ENCODE peak calls at places on chromosomes 5 and 9, in five cellular contexts. T is NCI-H1092; W is iPS-NIHi11; Q is right cardiac atrium; P is activated T-cell treated with anti-CD3 and anti-CD28 coated beads, Interleukin-2, amount 50 U/mL, for 72 hours. X is an unnamed sample.

GRCh38 chr5:40572947-40573346 is 106.8 kb upstream of the PTGER4 start:
- DNase-seq in P (no peak), W (no peak), T (no peak), Q (peak), X (no peak)

GRCh38 chr5:173926359-173926758 is 38.2 kb downstream of the CPEB4 start:
- DNase-seq in T (no peak), P (no peak), Q (no peak), W (no peak), X (no peak)

GRCh38 chr9:129163753-129164152 is 14.3 kb downstream of the IER5L start:
- DNase-seq in Q (peak), W (no peak), P (no peak), T (no peak), X (no peak)

GRCh38 chr5:32601623-32602295 is 16.4 kb downstream of the SUB1 start:
- DNase-seq in W (no peak), Q (no peak), T (no peak), P (no peak), X (no peak)

GRCh38 chr5:75156585-75156984 is 80.1 kb downstream of the ANKRD31 start:
- DNase-seq in Q (no peak), T (no peak), W (peak), P (no peak), X (no peak)

GRCh38 chr9:38042626-38043359 is 26.2 kb downstream of the SHB start:
- DNase-seq in W (no peak), T (no peak), P (no peak), Q (no peak), X (no peak)

GRCh38 chr9:4182831-4183230 is 117.0 kb downstream of the GLIS3 start:
- DNase-seq in P (no peak), W (no peak), T (no peak), Q (no peak), X (no peak)

GRCh38 chr9:83153030-83153429 is 90.1 kb upstream of the RASEF start:
- DNase-seq in P (no peak), W (no peak), Q (no peak), T (no peak), X (no peak)

GRCh38 chr5:35306716-35307365 is 76.6 kb upstream of the PRLR start:
- DNase-seq in T (no peak), P (no peak), Q (no peak), W (no peak), X (no peak)

GRCh38 chr5:82396871-82397514 is 118.8 kb upstream of the RPS23 start:
- DNase-seq in W (no peak), P (no peak), T (no peak), Q (peak), X (no peak)

GRCh38 chr5:158876263-158876942 is 223.3 kb downstream of the EBF1 start:
- DNase-seq in W (no peak), Q (no peak), T (no peak), P (no peak), X (no peak)

GRCh38 chr9:87869082-87869481 is 13.6 kb upstream of the SPATA31E1 start:
- DNase-seq in P (no peak), W (no peak), T (no peak), Q (no peak), X (no peak)

GRCh38 chr9:20506631-20507030 is 115.7 kb downstream of the MLLT3 start:
- DNase-seq in P (no peak), Q (no peak), T (no peak), W (no peak), X (no peak)

GRCh38 chr5:171308453-171309275 is at the start of gene TLX3:
- DNase-seq in Q (no peak), W (peak), T (no peak), P (no peak), X (peak)

GRCh38 chr9:133385452-133385851 is 9.3 kb downstream of the STKLD1 start:
- DNase-seq in P (no peak), Q (no peak), W (no peak), T (no peak), X (no peak)

GRCh38 chr5:165393839-165394238 is 1888.4 kb downstream of the MAT2B start:
- DNase-seq in T (no peak), Q (no peak), P (no peak), W (no peak), X (no peak)

GRCh38 chr5:61311836-61312808 is 19.9 kb upstream of the ZSWIM6 start:
- DNase-seq in Q (no peak), W (no peak), P (no peak), T (no peak), X (no peak)

GRCh38 chr5:116632890-116633289 is 58.3 kb upstream of the SEMA6A start:
- DNase-seq in P (no peak), T (no peak), W (no peak), Q (no peak), X (no peak)

GRCh38 chr5:133610489-133611356 is 1.6 kb downstream of the FSTL4 start:
- DNase-seq in T (peak), W (peak), Q (peak), P (peak), X (no peak)

GRCh38 chr5:60334281-60334713 is 365.7 kb downstream of the DEPDC1B start:
- DNase-seq in Q (no peak), W (no peak), T (no peak), P (no peak), X (no peak)